ENCODE peak calls at places on chromosomes 5 and 9, in four cellular contexts. One of them, this sample, is unnamed.

GRCh38 chr5:93717162-93717561 is 24.2 kb downstream of the POU5F2 start:
- DNase-seq in T1000: no peak
- DNase-seq in progenitor cell of endocrine pancreas: no peak
- DNase-seq in EH: peak
- DNase-seq in this sample: no peak

GRCh38 chr9:135887021-135887507 is 20.3 kb downstream of the CAMSAP1 start:
- DNase-seq in T1000: no peak
- DNase-seq in progenitor cell of endocrine pancreas: no peak
- DNase-seq in EH: peak
- DNase-seq in this sample: no peak

GRCh38 chr9:115604831-115605483 is 487.0 kb upstream of the TNC start:
- DNase-seq in T1000: peak
- DNase-seq in progenitor cell of endocrine pancreas: no peak
- DNase-seq in EH: peak
- DNase-seq in this sample: no peak

GRCh38 chr9:133140174-133140505 is 19.1 kb upstream of the RALGDS start:
- DNase-seq in T1000: no peak
- DNase-seq in progenitor cell of endocrine pancreas: no peak
- DNase-seq in EH: no peak
- DNase-seq in this sample: no peak

GRCh38 chr5:167970002-167970401 is 321.4 kb upstream of the WWC1 start:
- DNase-seq in T1000: no peak
- DNase-seq in progenitor cell of endocrine pancreas: no peak
- DNase-seq in EH: peak
- DNase-seq in this sample: no peak

GRCh38 chr9:129822825-129823162 is 1.1 kb downstream of the TOR1A start:
- DNase-seq in T1000: no peak
- DNase-seq in progenitor cell of endocrine pancreas: no peak
- DNase-seq in EH: no peak
- DNase-seq in this sample: no peak

GRCh38 chr9:29866556-29866955 is 2293.3 kb upstream of the C9orf72 start:
- DNase-seq in T1000: no peak
- DNase-seq in progenitor cell of endocrine pancreas: no peak
- DNase-seq in EH: no peak
- DNase-seq in this sample: no peak

GRCh38 chr9:137069508-137070071 is 767 bp downstream of the SAPCD2 start:
- DNase-seq in T1000: no peak
- DNase-seq in progenitor cell of endocrine pancreas: no peak
- DNase-seq in EH: no peak
- DNase-seq in this sample: no peak

GRCh38 chr5:16937023-16937379 is 913 bp upstream of the MYO10 start:
- DNase-seq in T1000: no peak
- DNase-seq in progenitor cell of endocrine pancreas: no peak
- DNase-seq in EH: no peak
- DNase-seq in this sample: no peak

GRCh38 chr9:21023861-21024260 is 7.6 kb downstream of the HACD4 start:
- DNase-seq in T1000: no peak
- DNase-seq in progenitor cell of endocrine pancreas: no peak
- DNase-seq in EH: no peak
- DNase-seq in this sample: no peak

GRCh38 chr5:180469866-180470265 is 24.3 kb upstream of the CNOT6 start:
- DNase-seq in T1000: no peak
- DNase-seq in progenitor cell of endocrine pancreas: no peak
- DNase-seq in EH: no peak
- DNase-seq in this sample: no peak

GRCh38 chr5:112795342-112795741 is 57.7 kb downstream of the APC start:
- DNase-seq in T1000: no peak
- DNase-seq in progenitor cell of endocrine pancreas: no peak
- DNase-seq in EH: no peak
- DNase-seq in this sample: no peak

GRCh38 chr5:126003309-126003708 is 419.9 kb upstream of the GRAMD2B start:
- DNase-seq in T1000: no peak
- DNase-seq in progenitor cell of endocrine pancreas: no peak
- DNase-seq in EH: peak
- DNase-seq in this sample: no peak

GRCh38 chr9:111449705-111450104 is 34.5 kb downstream of the ECPAS start:
- DNase-seq in T1000: no peak
- DNase-seq in progenitor cell of endocrine pancreas: no peak
- DNase-seq in EH: no peak
- DNase-seq in this sample: no peak